ENCODE peak calls at places on chromosome 14, in four cellular contexts. S is fibroblast of mammary gland, G is fibroblast of pulmonary artery, T is AG10803. H is an unnamed sample.

GRCh38 chr14:23183479-23183878 is at the start of gene SLC7A8:
- DNase-seq in G (peak; percentile 29), S (no peak), T (no peak), H (no peak)

GRCh38 chr14:79279645-79280399 is 931.5 kb downstream of the DIO2 start:
- DNase-seq in G (no peak), S (peak; percentile 8), T (no peak), H (no peak)

GRCh38 chr14:62957562-62957961 is 87.7 kb downstream of the KCNH5 start:
- DNase-seq in S (peak; percentile 98), T (peak; percentile 31), G (peak; percentile 65), H (peak; percentile 65)

GRCh38 chr14:69752773-69753172 is 14.2 kb upstream of the SRSF5 start:
- DNase-seq in G (no peak), T (no peak), S (no peak), H (no peak)

GRCh38 chr14:54362759-54363437 is 33.9 kb upstream of the CDKN3 start:
- DNase-seq in S (no peak), G (no peak), T (no peak), H (no peak)

GRCh38 chr14:95961481-95961880 is 77.7 kb upstream of the C14orf132 start:
- DNase-seq in S (no peak), T (no peak), G (no peak), H (no peak)

GRCh38 chr14:105540811-105541210 is 14.4 kb downstream of the TMEM121 start:
- DNase-seq in G (no peak), S (no peak), T (no peak), H (no peak)

GRCh38 chr14:87993485-87993809 is 465 bp upstream of the GALC start:
- DNase-seq in G (no peak), S (no peak), T (no peak), H (no peak)

GRCh38 chr14:99459491-99460100 is 21.1 kb downstream of the SETD3 start:
- DNase-seq in G (no peak), T (peak; percentile 70), S (no peak), H (no peak)

GRCh38 chr14:29618323-29619067 is 309.2 kb downstream of the PRKD1 start:
- DNase-seq in T (no peak), G (no peak), S (no peak), H (no peak)

GRCh38 chr14:65414961-65415589 is 2.5 kb downstream of the FUT8 start:
- DNase-seq in T (peak; percentile 53), G (peak; percentile 69), S (peak; percentile 65), H (peak; percentile 68)

GRCh38 chr14:21023817-21024667 is 819 bp downstream of the NDRG2 start:
- DNase-seq in G (no peak), S (no peak), T (no peak), H (no peak)

GRCh38 chr14:21026988-21027315 is 2.1 kb upstream of the NDRG2 start:
- DNase-seq in S (no peak), T (no peak), G (no peak), H (no peak)

GRCh38 chr14:21024668-21025373 is at the start of gene NDRG2:
- DNase-seq in S (no peak), T (no peak), G (peak; percentile 40), H (peak; percentile 32)

GRCh38 chr14:21025374-21026151 is 702 bp upstream of the NDRG2 start:
- DNase-seq in T (no peak), G (no peak), S (no peak), H (peak; percentile 21)

DNA sequence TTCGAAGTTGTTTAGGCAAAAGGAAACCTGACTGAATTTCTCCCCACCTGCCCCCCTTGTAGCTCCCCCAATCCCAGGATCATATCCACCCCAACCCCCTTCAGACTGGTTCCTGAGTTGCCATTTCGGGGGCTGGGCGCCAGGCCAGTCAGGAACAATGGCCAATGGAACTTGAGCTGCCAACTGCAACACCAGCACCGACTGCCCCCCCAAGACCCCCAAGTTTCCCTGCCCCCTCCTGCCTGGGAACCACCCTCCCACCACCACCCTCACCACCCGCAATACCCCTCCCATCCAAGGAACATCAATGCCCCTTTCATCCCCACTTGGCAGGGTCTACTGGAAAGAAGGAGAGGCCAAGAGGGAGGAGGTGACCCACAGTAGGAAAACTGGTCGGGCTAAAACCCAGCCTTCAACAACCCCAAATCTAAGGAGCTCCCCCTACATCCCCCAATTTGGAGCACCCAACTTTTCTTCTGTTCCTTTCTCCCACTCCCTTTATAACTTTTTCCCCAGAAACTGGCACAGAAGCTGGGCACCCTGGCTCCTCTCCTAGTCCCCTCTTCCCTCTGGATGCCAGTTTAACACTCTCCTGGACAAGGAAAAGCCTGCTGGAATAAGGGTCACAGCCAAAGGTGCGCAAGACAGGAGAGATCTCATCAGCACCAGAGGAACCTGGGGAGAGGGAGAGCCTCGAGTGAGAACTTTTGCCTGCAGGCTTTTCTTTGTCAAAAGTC is 1.6 kb upstream of the NDRG2 start:
- DNase-seq in G (no peak), S (no peak), T (no peak), H (no peak)
- H3K4me3 ChIP-seq in G (no peak overlapping the region), S (no peak overlapping the region), T (no peak overlapping the region), H (no peak overlapping the region)

GRCh38 chr14:68271996-68272395 is 452.4 kb downstream of the RAD51B start:
- DNase-seq in G (no peak), T (no peak), S (no peak), H (no peak)
- H3K4me3 ChIP-seq in G (no peak overlapping the region), T (no peak overlapping the region), S (no peak overlapping the region), H (no peak overlapping the region)

DNA sequence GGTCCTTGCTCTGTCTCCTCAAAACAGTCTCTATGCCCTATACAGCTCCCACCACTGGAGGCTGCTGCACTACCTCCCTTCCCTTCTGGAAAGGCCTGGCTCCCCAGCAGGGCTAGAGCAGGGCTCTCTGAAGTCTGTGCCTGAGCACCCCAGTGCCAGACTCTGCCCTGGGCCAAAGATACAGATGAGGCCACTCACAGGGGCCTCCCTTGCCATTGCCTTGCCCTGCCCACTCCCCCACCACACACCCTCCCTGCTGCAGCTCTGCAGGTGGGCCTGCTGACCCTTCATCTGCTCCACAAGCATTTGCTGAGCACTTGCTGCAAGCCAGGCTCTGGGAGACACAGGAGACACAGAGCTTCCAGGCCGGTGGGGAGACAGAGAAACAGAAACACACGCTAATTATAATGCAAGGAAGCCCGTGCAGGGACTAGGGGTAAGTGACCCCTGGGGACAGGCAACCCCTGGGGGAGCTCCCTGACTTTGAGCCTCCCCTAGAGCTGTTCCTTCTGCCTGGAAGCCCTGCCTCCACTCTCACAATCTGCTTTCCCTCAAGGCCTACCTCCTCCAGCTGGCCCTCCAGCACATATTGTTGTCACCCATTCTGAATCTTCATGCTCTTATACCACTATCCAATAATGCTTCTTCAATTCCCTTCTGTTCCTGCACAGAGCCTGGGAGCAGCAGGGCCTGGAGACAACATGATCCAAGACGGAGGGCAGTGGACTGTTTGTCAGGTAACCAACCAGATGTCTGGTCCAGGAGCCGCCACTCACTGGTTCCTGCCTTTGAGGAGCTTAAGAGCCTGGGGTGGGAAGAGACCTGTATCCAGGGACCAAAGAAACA is 32.6 kb upstream of the PNMA1 start:
- DNase-seq in T (no peak), G (no peak), S (no peak), H (no peak)
- H3K4me3 ChIP-seq in T (no peak overlapping the region), G (no peak overlapping the region), S (no peak overlapping the region), H (no peak overlapping the region)

DNA sequence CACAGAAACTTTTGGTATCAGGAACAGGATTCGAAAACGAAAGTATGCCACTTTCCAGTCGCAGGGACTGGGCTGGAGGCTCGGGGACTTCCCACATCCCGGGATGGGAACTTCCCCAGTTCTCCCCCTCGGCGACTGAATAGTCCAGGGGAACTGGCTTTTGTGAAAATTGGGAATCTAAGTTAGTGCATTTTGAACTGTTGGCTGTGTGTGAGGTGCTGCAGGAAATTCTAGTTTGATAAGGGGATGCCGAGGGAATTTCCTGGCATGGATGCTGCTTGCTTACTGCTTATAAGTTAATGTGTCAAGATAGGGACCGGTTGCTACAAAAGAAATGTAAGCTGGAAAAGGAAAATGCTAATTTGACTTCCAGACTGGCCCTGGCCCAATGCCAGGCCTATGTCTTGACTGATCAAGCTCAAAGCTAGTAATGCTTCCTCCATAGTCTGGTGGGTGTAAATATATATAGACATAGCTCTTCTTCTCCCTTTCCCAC is 73.4 kb upstream of the EIF5 start:
- DNase-seq in G (peak; percentile 74), S (peak; percentile 36), T (peak; percentile 30), H (peak; percentile 51)
- H3K4me3 ChIP-seq in G (peak overlapping the region; percentile 56), S (peak overlapping the region; percentile 69), T (peak overlapping the region; percentile 68), H (peak overlapping the region; percentile 62)

DNA sequence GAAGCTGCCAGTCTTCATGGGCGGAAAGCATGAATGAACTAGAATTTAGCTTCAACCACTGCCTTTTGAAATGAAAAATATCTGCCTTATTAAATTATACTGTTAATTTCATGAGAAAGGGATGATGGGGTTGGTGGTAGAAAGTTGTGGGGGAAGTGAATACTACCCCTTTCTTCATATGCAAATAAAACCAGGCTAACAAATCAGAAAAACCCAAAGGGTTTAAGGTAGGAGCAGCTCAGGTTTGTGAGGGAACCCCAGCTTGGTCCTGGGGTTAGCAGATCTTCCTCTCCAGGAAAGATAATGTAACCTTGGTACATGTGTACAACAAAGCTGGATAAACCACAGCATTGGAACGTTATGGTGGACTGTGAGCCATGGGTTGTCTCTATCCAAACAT is 84.0 kb downstream of the PPP2R5C start:
- DNase-seq in S (no peak), G (no peak), T (no peak), H (no peak)
- H3K4me3 ChIP-seq in S (no peak overlapping the region), G (no peak overlapping the region), T (no peak overlapping the region), H (no peak overlapping the region)

GRCh38 chr14:92033912-92034687 is 5.8 kb downstream of the TRIP11 start:
- DNase-seq in G (no peak), T (no peak), S (no peak), H (no peak)
- H3K4me3 ChIP-seq in G (no peak overlapping the region), T (no peak overlapping the region), S (no peak overlapping the region), H (no peak overlapping the region)

GRCh38 chr14:40796168-40796567 is 810.5 kb upstream of the LRFN5 start:
- DNase-seq in T (no peak), S (no peak), G (no peak), H (no peak)
- H3K4me3 ChIP-seq in T (no peak overlapping the region), S (no peak overlapping the region), G (no peak overlapping the region), H (no peak overlapping the region)

DNA sequence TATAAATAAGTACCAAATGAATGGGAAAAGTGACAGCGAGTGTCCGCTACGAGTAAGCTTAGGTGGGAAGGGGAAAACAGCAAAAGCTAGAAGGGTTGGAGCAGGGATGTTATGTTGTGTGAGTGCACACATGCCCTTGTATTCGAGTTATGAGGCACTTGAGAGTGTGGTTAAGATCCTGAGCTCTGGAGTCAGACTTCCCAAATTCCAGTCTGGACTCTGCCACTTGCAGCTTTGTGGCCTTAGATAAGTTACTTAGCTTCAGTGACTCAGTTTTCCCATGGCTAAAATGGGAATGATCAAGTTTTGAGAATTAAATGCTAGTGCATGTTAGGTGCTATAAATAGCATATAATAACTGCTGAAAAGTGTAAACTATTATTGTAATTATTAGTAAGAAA is 44.9 kb downstream of the KTN1 start:
- DNase-seq in G (no peak), T (peak; percentile 33), S (no peak), H (no peak)
- H3K4me3 ChIP-seq in G (no peak overlapping the region), T (no peak overlapping the region), S (no peak overlapping the region), H (no peak overlapping the region)

GRCh38 chr14:103547941-103548462 is 14.5 kb downstream of the BAG5 start:
- DNase-seq in T (no peak), G (no peak), S (no peak), H (no peak)
- H3K4me3 ChIP-seq in T (no peak overlapping the region), G (no peak overlapping the region), S (no peak overlapping the region), H (no peak overlapping the region)

DNA sequence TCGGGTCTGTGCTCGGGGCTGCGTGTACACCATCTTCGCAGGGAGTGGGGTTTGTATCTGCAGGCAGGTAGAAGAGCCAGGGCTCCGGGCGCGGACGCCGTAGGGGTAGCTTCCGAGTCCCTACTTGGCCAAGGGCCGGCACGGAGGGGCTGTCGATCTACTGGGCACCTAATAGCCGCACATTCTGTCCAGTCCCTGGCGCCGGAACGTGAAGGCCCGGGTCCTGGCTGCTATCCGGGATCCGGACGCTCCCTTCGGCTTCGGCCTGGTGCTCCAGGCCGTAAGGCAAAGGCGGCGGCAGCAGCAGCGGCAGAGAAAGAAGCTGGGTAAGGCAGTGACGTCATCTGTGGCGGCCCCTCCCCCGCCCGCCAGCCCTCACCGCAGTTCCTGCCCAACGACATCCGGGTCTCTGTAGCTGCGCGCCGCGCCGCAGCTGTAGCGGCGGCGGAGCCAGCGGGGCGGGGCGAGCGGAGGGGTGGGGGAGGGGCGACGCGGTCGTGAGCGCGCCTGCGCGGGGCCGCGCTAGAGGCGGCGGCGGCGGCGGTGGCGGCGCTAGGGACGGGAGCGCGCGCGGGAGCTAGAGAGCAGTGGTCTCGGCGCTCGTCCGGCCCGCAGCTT is at the start of gene PPM1A:
- DNase-seq in S (peak; percentile 93), G (peak; percentile 97), T (peak; percentile 94), H (peak; percentile 97)
- H3K4me3 ChIP-seq in S (peak within 1 kb of the TSS; percentile 67), G (peak within 1 kb of the TSS; percentile 77), T (peak within 1 kb of the TSS; percentile 76), H (peak within 1 kb of the TSS; percentile 74)